ENCODE peak calls at places on chromosomes 16 and 17, in nine cellular contexts. Z, W, O, V, K, F, T, B and L are unnamed samples. For H3K36me3, the result is how much of the 10 kb centered on the place peaks cover.

GRCh38 chr17:18970582-18971480 is 18.9 kb downstream of the SLC5A10 start:
- DNase-seq in Z (no peak), W (no peak), O (no peak), V (no peak), K (no peak), F (no peak), T (no peak), B (no peak), L (peak)

GRCh38 chr17:60129164-60129563 is 20.6 kb upstream of the CA4 start:
- DNase-seq in Z (no peak), W (no peak), O (no peak), V (no peak), K (no peak), F (no peak), T (no peak), B (no peak), L (peak)

GRCh38 chr16:2969545-2970521 is 685 bp downstream of the PAQR4 start:
- DNase-seq in Z (peak), W (peak), O (peak), V (no peak), K (peak), F (peak), T (peak), B (no peak), L (peak)

GRCh38 chr17:82583720-82584234 is 64.2 kb downstream of the FOXK2 start:
- DNase-seq in Z (no peak), W (no peak), O (no peak), V (no peak), K (no peak), F (no peak), T (no peak), B (no peak), L (peak)

GRCh38 chr17:4530799-4531730 is 24.1 kb downstream of the MYBBP1A start:
- DNase-seq in Z (no peak), W (no peak), O (no peak), V (no peak), K (no peak), F (no peak), T (no peak), B (no peak), L (no peak)

GRCh38 chr17:67385122-67385988 is 8.3 kb downstream of the PITPNC1 start:
- DNase-seq in Z (no peak), W (no peak), O (no peak), V (no peak), K (no peak), F (no peak), T (no peak), B (no peak), L (no peak)

GRCh38 chr16:59148312-59148711 is 414.2 kb upstream of the GOT2 start:
- DNase-seq in Z (no peak), W (no peak), O (no peak), V (no peak), K (no peak), F (no peak), T (no peak), B (no peak), L (no peak)

GRCh38 chr17:41907185-41907556 is 11.6 kb downstream of the ACLY start:
- DNase-seq in Z (no peak), W (no peak), O (no peak), V (no peak), K (no peak), F (no peak), T (peak), B (no peak), L (peak)

GRCh38 chr17:5545051-5545987 is 39.0 kb downstream of the NLRP1 start:
- DNase-seq in Z (peak), W (no peak), O (no peak), V (no peak), K (no peak), F (no peak), T (peak), B (no peak), L (no peak)

GRCh38 chr17:45703806-45704205 is 80.3 kb upstream of the CRHR1 start:
- DNase-seq in Z (no peak), W (no peak), O (no peak), V (no peak), K (no peak), F (no peak), T (no peak), B (no peak), L (no peak)

GRCh38 chr17:3993493-3994220 is 29.4 kb upstream of the ATP2A3 start:
- DNase-seq in Z (no peak), W (no peak), O (no peak), V (no peak), K (no peak), F (no peak), T (peak), B (no peak), L (peak)

GRCh38 chr16:79071424-79071823 is 529.1 kb downstream of the MAF start:
- DNase-seq in Z (no peak), W (peak), O (no peak), V (no peak), K (no peak), F (no peak), T (peak), B (no peak), L (no peak)

GRCh38 chr17:17840751-17841591 is 4.2 kb upstream of the SREBF1 start:
- DNase-seq in Z (peak), W (no peak), O (no peak), V (no peak), K (no peak), F (no peak), T (peak), B (no peak), L (peak)

GRCh38 chr16:28980929-28981328 is 3.9 kb upstream of the LAT start:
- DNase-seq in Z (no peak), W (no peak), O (no peak), V (no peak), K (no peak), F (no peak), T (no peak), B (no peak), L (peak)

GRCh38 chr17:49926886-49927285 is 42.1 kb upstream of the DLX4 start:
- DNase-seq in Z (no peak), W (no peak), O (no peak), V (peak), K (no peak), F (no peak), T (no peak), B (no peak), L (peak)

GRCh38 chr16:49734330-49734729 is 121.6 kb downstream of the ZNF423 start:
- DNase-seq in Z (no peak), W (no peak), O (no peak), V (no peak), K (no peak), F (peak), T (no peak), B (no peak), L (no peak)

GRCh38 chr17:28968269-28968913 is 17.1 kb upstream of the PHF12 start:
- DNase-seq in Z (peak), W (no peak), O (peak), V (no peak), K (peak), F (no peak), T (no peak), B (no peak), L (peak)

GRCh38 chr17:75909051-75909811 is 4.5 kb upstream of the MRPL38 start:
- DNase-seq in Z (no peak), W (peak), O (no peak), V (no peak), K (no peak), F (no peak), T (no peak), B (no peak), L (peak)

GRCh38 chr17:75908201-75908600 is 3.5 kb upstream of the MRPL38 start:
- DNase-seq in Z (no peak), W (no peak), O (peak), V (no peak), K (no peak), F (no peak), T (no peak), B (no peak), L (peak)

GRCh38 chr17:75909812-75910274 is 5.2 kb upstream of the MRPL38 start:
- DNase-seq in Z (no peak), W (peak), O (no peak), V (no peak), K (no peak), F (no peak), T (no peak), B (no peak), L (no peak)

GRCh38 chr17:75913537-75914210 is 9.0 kb upstream of the MRPL38 start:
- DNase-seq in Z (no peak), W (no peak), O (no peak), V (no peak), K (no peak), F (no peak), T (no peak), B (no peak), L (peak)

GRCh38 chr17:75910699-75911098 is 6.0 kb upstream of the MRPL38 start:
- DNase-seq in Z (no peak), W (peak), O (no peak), V (no peak), K (no peak), F (no peak), T (no peak), B (no peak), L (peak)
- H3K27ac ChIP-seq in Z (no peak), W (peak), O (no peak), V (peak), K (no peak), F (no peak), T (no peak), B (peak), L (no peak)

GRCh38 chr17:43958953-43959352 is 5.2 kb upstream of the PYY start:
- DNase-seq in Z (no peak), W (no peak), O (no peak), V (no peak), K (no peak), F (no peak), T (peak), B (no peak), L (no peak)

GRCh38 chr17:43952351-43952723 is 1.4 kb downstream of the PYY start:
- DNase-seq in Z (peak), W (no peak), O (no peak), V (no peak), K (no peak), F (no peak), T (peak), B (no peak), L (peak)

GRCh38 chr17:43952724-43953666 is 745 bp downstream of the PYY start:
- DNase-seq in Z (peak), W (no peak), O (no peak), V (no peak), K (peak), F (no peak), T (no peak), B (no peak), L (no peak)

GRCh38 chr17:43953746-43954145 is at the start of gene PYY:
- DNase-seq in Z (no peak), W (no peak), O (no peak), V (no peak), K (no peak), F (no peak), T (no peak), B (no peak), L (no peak)

GRCh38 chr17:43956222-43956621 is 2.5 kb upstream of the PYY start:
- DNase-seq in Z (no peak), W (no peak), O (no peak), V (no peak), K (no peak), F (no peak), T (no peak), B (no peak), L (no peak)
- H3K36me3 ChIP-seq in Z (under half), W (under half), O (under half), V (under half), K (under half), F (under half), T (under half), B (under half), L (under half)

DNA sequence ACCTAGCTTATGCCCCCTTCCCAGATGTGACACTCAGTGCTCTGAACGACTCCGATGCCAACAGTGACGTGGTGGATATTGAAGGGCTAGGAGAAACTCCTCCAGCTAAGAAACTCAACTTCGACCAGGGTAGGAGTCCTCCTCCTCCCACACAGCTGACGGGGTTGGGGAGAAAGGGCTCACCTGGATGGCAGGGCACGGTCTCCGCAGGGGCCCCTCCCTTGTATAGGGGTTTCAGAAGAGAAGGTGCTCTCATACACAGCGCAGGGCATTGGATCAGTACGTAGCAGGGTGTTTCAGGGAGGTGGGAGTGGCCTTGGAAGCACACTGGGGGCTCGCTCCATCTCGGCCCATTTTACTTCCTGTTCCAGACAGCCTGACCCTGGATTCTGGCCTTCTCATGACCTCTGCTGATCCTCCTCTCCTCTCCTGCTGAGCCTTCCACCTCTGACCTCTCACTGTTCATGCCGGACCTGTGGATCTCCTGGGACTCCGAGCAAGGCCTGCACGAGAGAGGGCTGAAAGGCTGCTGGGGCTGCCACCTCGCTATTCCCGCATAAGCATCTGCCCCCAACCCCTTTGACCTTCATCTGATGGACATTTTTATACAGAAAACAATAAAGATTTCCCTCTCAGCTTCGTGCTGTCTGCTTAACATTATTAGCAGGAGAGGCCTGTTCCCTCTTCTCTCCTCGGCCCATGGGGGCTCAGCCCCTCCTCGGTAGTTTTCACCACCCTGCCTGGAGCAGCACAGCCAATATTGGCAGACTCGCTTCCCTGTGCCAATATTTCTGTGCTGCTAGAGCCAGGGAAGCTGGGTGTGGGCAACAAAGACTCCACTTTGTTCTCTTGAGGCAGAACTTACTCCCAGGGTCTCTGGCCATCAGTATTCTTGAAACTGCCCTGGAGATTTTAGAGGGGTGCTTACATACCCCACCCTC is 4.7 kb downstream of the RNASEK start:
- DNase-seq in Z (no peak), W (no peak), O (no peak), V (no peak), K (no peak), F (no peak), T (no peak), B (no peak), L (peak)
- H3K27ac ChIP-seq in Z (no peak), W (peak), O (peak), V (peak), K (no peak), F (peak), T (no peak), B (peak), L (peak)

GRCh38 chr17:1006054-1006453 is 9.1 kb downstream of the TIMM22 start:
- DNase-seq in Z (no peak), W (peak), O (no peak), V (no peak), K (no peak), F (peak), T (no peak), B (peak), L (peak)

GRCh38 chr17:1008008-1008761 is 11.3 kb downstream of the TIMM22 start:
- DNase-seq in Z (no peak), W (no peak), O (peak), V (no peak), K (no peak), F (peak), T (no peak), B (no peak), L (peak)

GRCh38 chr17:1009411-1010085 is 12.6 kb downstream of the TIMM22 start:
- DNase-seq in Z (peak), W (no peak), O (no peak), V (no peak), K (no peak), F (no peak), T (no peak), B (no peak), L (peak)

GRCh38 chr17:1005361-1005946 is 8.5 kb downstream of the TIMM22 start:
- DNase-seq in Z (no peak), W (peak), O (no peak), V (no peak), K (no peak), F (peak), T (no peak), B (peak), L (peak)

DNA sequence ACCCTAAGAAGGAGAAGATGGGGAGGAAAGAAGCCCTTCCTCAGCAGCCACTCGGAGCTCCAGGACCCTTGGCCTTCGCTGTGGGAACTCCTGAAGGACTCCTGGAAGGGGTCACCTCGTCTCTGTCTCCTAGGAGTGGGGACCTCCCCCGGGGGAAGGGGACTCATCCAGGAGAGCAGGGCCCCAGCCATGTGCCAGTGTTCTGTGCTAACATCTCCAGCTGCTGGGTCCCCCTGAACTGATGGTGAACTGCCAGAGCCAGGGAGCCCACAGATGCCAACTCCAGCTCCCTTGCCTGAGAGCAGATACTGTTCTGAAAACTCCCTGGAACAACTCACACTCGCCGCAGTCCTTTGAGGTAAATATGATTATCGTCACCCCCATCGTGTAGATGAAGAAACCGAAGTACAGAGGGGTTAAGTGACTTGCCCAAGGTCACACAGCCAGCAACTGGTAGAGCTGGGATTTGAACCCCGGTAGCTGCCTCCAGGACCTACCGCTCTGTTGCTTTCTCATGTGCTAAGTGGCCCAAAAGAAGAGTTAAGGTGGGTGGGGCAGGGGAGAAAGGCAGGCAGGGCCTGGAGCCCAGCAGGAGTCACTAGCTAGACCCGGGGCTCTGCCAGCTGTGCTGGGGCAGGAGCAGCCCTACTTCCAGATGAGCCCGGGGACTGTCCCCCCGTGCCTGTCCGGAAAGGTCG is 10.5 kb downstream of the TIMM22 start:
- DNase-seq in Z (no peak), W (no peak), O (no peak), V (no peak), K (no peak), F (no peak), T (no peak), B (no peak), L (peak)
- H3K36me3 ChIP-seq in Z (under half), W (under half), O (half or more), V (half or more), K (half or more), F (under half), T (half or more), B (under half), L (under half)

GRCh38 chr16:84739349-84740124 is 39.7 kb downstream of the USP10 start:
- DNase-seq in Z (no peak), W (no peak), O (no peak), V (no peak), K (no peak), F (no peak), T (peak), B (no peak), L (peak)
- H3K27ac ChIP-seq in Z (no peak), W (no peak), O (no peak), V (no peak), K (no peak), F (peak), T (peak), B (no peak), L (peak)

DNA sequence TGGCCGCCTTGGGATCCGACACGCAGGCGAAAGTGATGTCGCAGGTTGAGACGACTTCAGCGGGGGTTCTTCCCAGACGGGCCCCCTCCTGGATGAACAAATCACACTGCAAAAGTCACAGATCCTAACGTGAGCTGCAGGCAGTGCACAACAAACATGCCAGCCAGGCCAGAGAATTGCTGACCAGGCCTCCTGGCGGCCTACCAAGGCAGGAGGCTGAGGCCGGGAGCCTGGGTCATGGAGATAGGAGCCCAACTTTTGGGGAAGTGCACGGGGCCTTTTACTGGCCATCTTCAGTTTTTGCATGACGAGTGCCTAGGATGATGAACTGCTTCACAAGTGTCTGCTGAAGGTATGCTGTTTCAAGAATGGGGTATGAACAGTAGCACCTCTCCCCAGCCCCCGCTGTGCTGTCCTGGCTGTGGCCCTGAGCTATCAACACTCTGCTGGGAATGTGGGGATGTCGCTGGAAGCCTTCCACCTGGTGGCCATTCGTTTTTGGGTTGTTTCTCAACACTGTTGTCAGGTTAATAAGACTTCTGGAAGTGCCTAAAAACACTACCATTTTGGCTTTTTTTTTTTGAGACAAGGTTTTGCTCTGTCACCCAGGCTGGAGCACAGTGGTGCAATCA is 12.2 kb upstream of the ROGDI start:
- DNase-seq in Z (no peak), W (no peak), O (no peak), V (no peak), K (no peak), F (no peak), T (no peak), B (no peak), L (no peak)
- H3K36me3 ChIP-seq in Z (under half), W (under half), O (half or more), V (half or more), K (half or more), F (under half), T (half or more), B (under half), L (half or more)

GRCh38 chr16:11632455-11632921 is 35.8 kb upstream of the SNN start:
- DNase-seq in Z (no peak), W (no peak), O (peak), V (no peak), K (peak), F (peak), T (peak), B (no peak), L (peak)

GRCh38 chr16:11631214-11631613 is 37.0 kb upstream of the SNN start:
- DNase-seq in Z (no peak), W (no peak), O (no peak), V (no peak), K (no peak), F (no peak), T (no peak), B (no peak), L (no peak)

GRCh38 chr16:11635127-11635652 is 33.1 kb upstream of the SNN start:
- DNase-seq in Z (no peak), W (no peak), O (no peak), V (no peak), K (no peak), F (peak), T (no peak), B (no peak), L (no peak)

GRCh38 chr16:11634307-11634706 is 33.9 kb upstream of the SNN start:
- DNase-seq in Z (no peak), W (no peak), O (no peak), V (no peak), K (no peak), F (no peak), T (no peak), B (no peak), L (no peak)

DNA sequence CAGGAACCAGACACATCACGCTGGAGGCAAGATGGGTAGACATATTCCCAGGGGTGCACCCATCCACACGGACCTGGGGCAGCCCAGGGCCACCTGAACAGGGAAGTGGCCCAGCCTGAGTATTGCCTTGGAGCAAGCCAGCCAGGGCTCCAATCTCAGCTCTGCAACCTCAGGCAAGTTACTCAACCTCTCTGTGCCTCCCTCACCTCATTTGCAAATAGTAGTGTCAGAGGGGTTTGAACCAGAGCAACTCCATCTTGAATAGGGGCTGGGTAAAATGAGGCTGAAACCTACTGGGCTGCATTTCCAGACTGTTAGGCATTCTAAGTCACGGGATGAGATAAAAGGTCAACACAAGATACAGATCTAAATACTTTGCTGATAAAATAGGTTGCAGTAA is 35.1 kb upstream of the SNN start:
- DNase-seq in Z (no peak), W (no peak), O (no peak), V (no peak), K (no peak), F (no peak), T (no peak), B (no peak), L (no peak)
- H3K27ac ChIP-seq in Z (no peak), W (peak), O (no peak), V (peak), K (peak), F (no peak), T (peak), B (peak), L (peak)